ENCODE peak calls at places on chromosomes 7 and 10, in seven cellular contexts. M is NCI-H748 treated with DMSO at 0.1 percent for 48 hours; T is stimulated activated CD8-positive, alpha-beta memory T cell treated with anti-CD3 and anti-CD28 coated beads, Interleukin-2, amount 100 ng/mL, for 1 hour; Y is occipital lobe; I is ovary; J is fibroblast of gingiva; B is cerebellum. W is an unnamed sample.

GRCh38 chr10:12577610-12578009 is 228.3 kb downstream of the CAMK1D start:
- DNase-seq in I (no peak), M (no peak), B (no peak), J (no peak), Y (no peak), T (no peak), W (no peak)

GRCh38 chr7:121831320-121831719 is 41.6 kb upstream of the PTPRZ1 start:
- DNase-seq in T (no peak), M (no peak), J (no peak), I (no peak), Y (peak), B (no peak), W (no peak)

GRCh38 chr10:75395171-75395954 is 6.2 kb downstream of the ZNF503 start:
- DNase-seq in T (no peak), B (no peak), J (peak), Y (no peak), I (peak), M (no peak), W (no peak)

GRCh38 chr7:66747385-66748126 is 7.0 kb downstream of the RABGEF1 start:
- DNase-seq in B (no peak), T (no peak), Y (no peak), J (peak), I (no peak), M (no peak), W (no peak)

GRCh38 chr10:17808971-17809841 is at the start of gene MRC1:
- DNase-seq in I (no peak), J (no peak), Y (peak), B (no peak), T (no peak), M (no peak), W (no peak)

GRCh38 chr10:110498982-110499795 is 1.5 kb downstream of the DUSP5 start:
- DNase-seq in B (no peak), J (peak), T (no peak), Y (no peak), I (no peak), M (no peak), W (peak)

GRCh38 chr7:108270385-108270784 is 140.2 kb upstream of the LAMB4 start:
- DNase-seq in Y (no peak), B (no peak), J (no peak), T (no peak), I (no peak), M (no peak), W (no peak)

GRCh38 chr10:34109952-34110702 is 705.0 kb downstream of the PARD3 start:
- DNase-seq in I (no peak), J (no peak), Y (no peak), M (no peak), T (no peak), B (no peak), W (no peak)

GRCh38 chr7:98309566-98309965 is 28.1 kb downstream of the BRI3 start:
- DNase-seq in B (no peak), T (no peak), Y (no peak), I (no peak), J (no peak), M (no peak), W (no peak)

GRCh38 chr7:75995052-75995471 is 667 bp upstream of the TMEM120A start:
- DNase-seq in T (no peak), B (no peak), M (no peak), Y (no peak), J (no peak), I (peak), W (no peak)

GRCh38 chr10:70368774-70369482 is 13.5 kb downstream of the LRRC20 start:
- DNase-seq in J (no peak), B (no peak), M (no peak), T (no peak), Y (no peak), I (no peak), W (no peak)

GRCh38 chr7:97733276-97734206 is 1.7 kb downstream of the TAC1 start:
- DNase-seq in I (no peak), M (peak), B (no peak), T (no peak), Y (no peak), J (no peak), W (no peak)

GRCh38 chr7:144035385-144035784 is 13.4 kb upstream of the OR2A5 start:
- DNase-seq in Y (no peak), B (no peak), T (no peak), J (no peak), M (no peak), I (no peak), W (no peak)

GRCh38 chr10:33401300-33401699 is 66.8 kb upstream of the NRP1 start:
- DNase-seq in T (no peak), M (no peak), B (no peak), Y (no peak), J (no peak), I (no peak), W (no peak)

GRCh38 chr7:130923930-130924329 is 189.9 kb upstream of the KLF14 start:
- DNase-seq in T (no peak), J (no peak), I (no peak), Y (no peak), M (no peak), B (no peak), W (no peak)

GRCh38 chr7:17983238-17984088 is 43.2 kb upstream of the SNX13 start:
- DNase-seq in M (no peak), Y (no peak), B (no peak), I (no peak), J (no peak), T (no peak), W (no peak)

GRCh38 chr7:18693401-18693800 is 197.9 kb downstream of the HDAC9 start:
- DNase-seq in I (peak), J (peak), Y (no peak), B (no peak), T (no peak), M (no peak), W (no peak)

GRCh38 chr7:155456517-155456771 is 1.5 kb upstream of the EN2 start:
- DNase-seq in B (no peak), T (no peak), Y (no peak), I (no peak), M (no peak), J (no peak), W (no peak)

GRCh38 chr10:133230387-133231195 is 574 bp downstream of the UTF1 start:
- DNase-seq in I (no peak), Y (no peak), M (no peak), T (no peak), J (no peak), B (no peak), W (no peak)

GRCh38 chr7:111098011-111098925 is 7.3 kb downstream of the LRRN3 start:
- DNase-seq in M (peak), J (peak), Y (no peak), B (peak), T (no peak), I (peak), W (peak)

GRCh38 chr10:132849546-132850031 is 63.6 kb upstream of the NKX6-2 start:
- DNase-seq in T (no peak), M (no peak), Y (no peak), J (no peak), B (no peak), I (no peak), W (no peak)

GRCh38 chr7:139297795-139298194 is 43.3 kb upstream of the FMC1 start:
- DNase-seq in Y (no peak), I (no peak), M (no peak), J (no peak), B (no peak), T (no peak), W (no peak)

GRCh38 chr7:50771120-50772002 is 11.3 kb downstream of the GRB10 start:
- DNase-seq in Y (no peak), J (no peak), T (no peak), M (no peak), I (no peak), B (peak), W (no peak)

GRCh38 chr10:6493521-6494451 is 86.3 kb downstream of the PRKCQ start:
- DNase-seq in B (no peak), M (no peak), T (no peak), I (no peak), Y (no peak), J (no peak), W (no peak)

GRCh38 chr10:14125564-14125963 is 205.2 kb downstream of the FRMD4A start:
- DNase-seq in Y (no peak), B (no peak), J (no peak), T (no peak), I (no peak), M (no peak), W (no peak)

GRCh38 chr10:78173360-78174020 is 139.8 kb downstream of the RPS24 start:
- DNase-seq in I (no peak), Y (no peak), J (no peak), B (no peak), T (no peak), M (no peak), W (no peak)

GRCh38 chr7:132145466-132145865 is 430.8 kb downstream of the PLXNA4 start:
- DNase-seq in T (no peak), J (peak), Y (peak), I (no peak), B (peak), M (no peak), W (no peak)

GRCh38 chr10:32331606-32332005 is 15.4 kb downstream of the EPC1 start:
- DNase-seq in Y (no peak), B (no peak), M (no peak), I (no peak), T (no peak), J (no peak), W (no peak)

GRCh38 chr7:47285860-47286491 is 295.9 kb downstream of the TNS3 start:
- DNase-seq in M (no peak), Y (no peak), I (no peak), T (no peak), J (peak), B (peak), W (no peak)

GRCh38 chr7:2829040-2829439 is 15.1 kb downstream of the GNA12 start:
- DNase-seq in M (no peak), T (no peak), Y (no peak), J (no peak), B (no peak), I (no peak), W (no peak)

GRCh38 chr7:1603346-1604211 is 33.7 kb upstream of the PSMG3 start:
- DNase-seq in M (no peak), B (no peak), T (no peak), J (no peak), Y (no peak), I (no peak), W (no peak)

GRCh38 chr7:40694041-40694809 is 559.4 kb downstream of the SUGCT start:
- DNase-seq in T (no peak), M (no peak), J (no peak), Y (no peak), I (no peak), B (no peak), W (no peak)

GRCh38 chr10:100997364-100998182 is 2.0 kb upstream of the LZTS2 start:
- DNase-seq in J (peak), M (peak), Y (peak), T (peak), I (peak), B (peak), W (peak)

GRCh38 chr10:11687779-11688447 is 54.3 kb upstream of the ECHDC3 start:
- DNase-seq in M (no peak), B (no peak), T (no peak), J (no peak), I (no peak), Y (no peak), W (no peak)

GRCh38 chr10:11871470-11871869 is 48.3 kb downstream of the PROSER2 start:
- DNase-seq in J (no peak), M (no peak), T (no peak), B (no peak), Y (no peak), I (no peak), W (no peak)

GRCh38 chr7:32616625-32617024 is 121.3 kb downstream of the AVL9 start:
- DNase-seq in J (peak), T (no peak), B (no peak), I (no peak), M (no peak), Y (peak), W (no peak)

GRCh38 chr7:44258865-44259546 is 58.2 kb downstream of the YKT6 start:
- DNase-seq in I (no peak), B (no peak), M (no peak), Y (no peak), T (no peak), J (no peak), W (no peak)

GRCh38 chr7:158535079-158535478 is 52.5 kb downstream of the PTPRN2 start:
- DNase-seq in B (no peak), M (no peak), J (no peak), Y (no peak), T (no peak), I (no peak), W (no peak)

GRCh38 chr7:137146012-137146455 is 197.5 kb downstream of the PTN start:
- DNase-seq in T (no peak), B (no peak), J (peak), M (no peak), I (no peak), Y (no peak), W (no peak)

GRCh38 chr10:80555415-80555814 is 17.7 kb downstream of the SH2D4B start:
- DNase-seq in T (no peak), Y (no peak), B (no peak), I (no peak), J (no peak), M (no peak), W (no peak)

W was measured in activated CD4-positive, CD25-positive, alpha-beta regulatory T cell.